ENCODE peak calls at places on chromosome 6, in four cellular contexts. D is CD4-positive, alpha-beta T cell; O is frontal cortex; V is memory B cell. U is an unnamed sample.

GRCh38 chr6:1581120-1581991 is 28.4 kb upstream of the FOXC1 start:
- DNase-seq in D (no peak), O (no peak), V (no peak), U (no peak)

GRCh38 chr6:37877373-37878149 is 58.0 kb downstream of the ZFAND3 start:
- DNase-seq in D (no peak), O (no peak), V (no peak), U (peak)

GRCh38 chr6:133809406-133809805 is 79.5 kb upstream of the TCF21 start:
- DNase-seq in D (no peak), O (no peak), V (no peak), U (no peak)

GRCh38 chr6:15017251-15017650 is 228.6 kb upstream of the JARID2 start:
- DNase-seq in D (no peak), O (no peak), V (no peak), U (no peak)

GRCh38 chr6:4568138-4568537 is 208.1 kb upstream of the CDYL start:
- DNase-seq in D (no peak), O (no peak), V (no peak), U (no peak)

GRCh38 chr6:106087548-106088325 is 1.6 kb downstream of the PRDM1 start:
- DNase-seq in D (no peak), O (no peak), V (no peak), U (peak)

GRCh38 chr6:169863149-169863525 is 111.7 kb downstream of the ERMARD start:
- DNase-seq in D (no peak), O (no peak), V (no peak), U (no peak)

GRCh38 chr6:150485559-150486517 is 113.8 kb upstream of the PLEKHG1 start:
- DNase-seq in D (no peak), O (no peak), V (no peak), U (no peak)

U was measured in stromal cell of bone marrow.